ENCODE peak calls at places on chromosomes 1 and 21, in nine cellular contexts. Z is NCI-H1105 treated with DMSO at 0.1 percent for 48 hours; A is stimulated activated CD4-positive, alpha-beta T cell treated with anti-CD3 and anti-CD28 coated beads, Interleukin-15, amount 100 ng/mL, for 1 hour; O is small intestine; F is KBM-7; Y is CD4-positive, alpha-beta T cell; L is HTR-8/SVneo; N is NCI-H1417; H is ovary. C is an unnamed sample.

GRCh38 chr1:47708658-47709301 is 270.9 kb downstream of the FOXD2 start:
- DNase-seq in H (no peak), O (no peak), F (peak), Y (no peak), A (no peak), N (peak), L (no peak), Z (no peak), C (no peak)

GRCh38 chr1:60133848-60134247 is 60.3 kb upstream of the C1orf87 start:
- DNase-seq in A (no peak), O (no peak), F (no peak), Y (no peak), L (no peak), N (no peak), H (no peak), Z (peak), C (no peak)

GRCh38 chr1:172005856-172006255 is 164.6 kb downstream of the DNM3 start:
- DNase-seq in O (peak), Y (no peak), H (no peak), L (no peak), F (no peak), Z (no peak), N (no peak), A (no peak), C (no peak)

GRCh38 chr1:22024485-22025367 is 23.3 kb downstream of the CELA3A start:
- DNase-seq in F (peak), H (peak), A (peak), Z (peak), O (peak), L (peak), Y (peak), N (peak), C (peak)

GRCh38 chr1:29984544-29985375 is 738.6 kb downstream of the MATN1 start:
- DNase-seq in N (no peak), O (peak), L (no peak), Y (no peak), F (no peak), Z (no peak), H (no peak), A (no peak), C (no peak)

GRCh38 chr1:235108876-235109275 is 19.8 kb downstream of the TOMM20 start:
- DNase-seq in F (no peak), Z (no peak), O (no peak), A (no peak), Y (no peak), N (no peak), L (no peak), H (no peak), C (no peak)

GRCh38 chr1:109252893-109253802 is 3.8 kb downstream of the CELSR2 start:
- DNase-seq in Z (peak), A (no peak), F (peak), L (no peak), N (peak), O (no peak), Y (no peak), H (no peak), C (no peak)

GRCh38 chr1:229781453-229781852 is 155.4 kb downstream of the URB2 start:
- DNase-seq in N (peak), H (no peak), F (no peak), L (no peak), Y (no peak), O (peak), Z (peak), A (no peak), C (no peak)

GRCh38 chr1:151968058-151968457 is 25.6 kb downstream of the S100A10 start:
- DNase-seq in L (no peak), F (peak), H (no peak), N (peak), O (peak), Y (peak), A (peak), Z (peak), C (no peak)

GRCh38 chr21:35428489-35428888 is 379.4 kb upstream of the RUNX1 start:
- DNase-seq in F (peak), H (no peak), A (peak), N (no peak), Y (peak), L (no peak), O (no peak), Z (no peak), C (no peak)

GRCh38 chr1:180218806-180219765 is 11.0 kb upstream of the LHX4 start:
- DNase-seq in N (no peak), Z (no peak), L (no peak), F (no peak), A (no peak), H (no peak), Y (no peak), O (no peak), C (no peak)

GRCh38 chr1:168693197-168693871 is 35.7 kb downstream of the DPT start:
- DNase-seq in A (no peak), Z (no peak), O (peak), L (no peak), Y (no peak), N (no peak), H (no peak), F (no peak), C (no peak)

GRCh38 chr1:85623061-85623471 is 42.5 kb downstream of the CCN1 start:
- DNase-seq in A (no peak), H (no peak), Z (no peak), N (no peak), Y (no peak), L (no peak), F (no peak), O (no peak), C (peak)

GRCh38 chr1:54814148-54814498 is 13.0 kb upstream of the TTC22 start:
- DNase-seq in Y (no peak), H (no peak), O (peak), A (no peak), F (no peak), Z (no peak), L (no peak), N (no peak), C (no peak)

GRCh38 chr1:2018217-2019161 is 656 bp upstream of the GABRD start:
- DNase-seq in Y (no peak), H (no peak), L (no peak), A (no peak), F (no peak), N (peak), Z (no peak), O (no peak), C (no peak)

C was measured in brain pericyte.